ENCODE peak calls at places on chromosomes 7 and 10, in seven cellular contexts. I, V, H, D, E, G and Q are unnamed samples.

GRCh38 chr7:50557114-50557513 is 8.1 kb downstream of the DDC start:
- DNase-seq in I (no peak), V (no peak), H (no peak), D (no peak), E (no peak), G (no peak), Q (no peak)

GRCh38 chr10:22321156-22321711 is 335 bp downstream of the BMI1 start:
- DNase-seq in I (peak), V (peak), H (peak), D (peak), E (peak), G (peak), Q (peak)

GRCh38 chr10:62844280-62845011 is 28.3 kb upstream of the EGR2 start:
- DNase-seq in I (no peak), V (no peak), H (no peak), D (no peak), E (no peak), G (peak), Q (no peak)

GRCh38 chr7:46996972-46997371 is 584.9 kb downstream of the TNS3 start:
- DNase-seq in I (no peak), V (no peak), H (no peak), D (no peak), E (no peak), G (no peak), Q (no peak)

GRCh38 chr10:44517635-44518034 is 132.7 kb upstream of the CXCL12 start:
- DNase-seq in I (no peak), V (no peak), H (no peak), D (no peak), E (no peak), G (peak), Q (peak)

GRCh38 chr10:125012851-125013528 is 71.1 kb downstream of the ZRANB1 start:
- DNase-seq in I (no peak), V (no peak), H (no peak), D (no peak), E (no peak), G (no peak), Q (no peak)

GRCh38 chr7:155009570-155010157 is 6.7 kb upstream of the PAXIP1 start:
- DNase-seq in I (no peak), V (no peak), H (peak), D (no peak), E (no peak), G (peak), Q (no peak)

GRCh38 chr10:98855403-98856189 is 380.1 kb downstream of the HPSE2 start:
- DNase-seq in I (no peak), V (no peak), H (no peak), D (no peak), E (no peak), G (no peak), Q (no peak)

GRCh38 chr10:93495654-93496321 is 624 bp upstream of the CEP55 start:
- DNase-seq in I (peak), V (no peak), H (no peak), D (peak), E (no peak), G (no peak), Q (no peak)

GRCh38 chr7:115676080-115676479 is 354.5 kb downstream of the TFEC start:
- DNase-seq in I (peak), V (peak), H (no peak), D (no peak), E (no peak), G (no peak), Q (no peak)

GRCh38 chr10:45071043-45071813 is 70.5 kb downstream of the ZNF22 start:
- DNase-seq in I (no peak), V (peak), H (no peak), D (no peak), E (no peak), G (no peak), Q (no peak)

GRCh38 chr7:71131753-71132520 is at the start of gene GALNT17:
- DNase-seq in I (peak), V (no peak), H (no peak), D (no peak), E (no peak), G (no peak), Q (no peak)

GRCh38 chr7:132991615-132992587 is 90.0 kb downstream of the CHCHD3 start:
- DNase-seq in I (no peak), V (no peak), H (no peak), D (no peak), E (no peak), G (no peak), Q (peak)

GRCh38 chr10:78925800-78926319 is 142.9 kb upstream of the ZMIZ1 start:
- DNase-seq in I (no peak), V (no peak), H (no peak), D (peak), E (no peak), G (no peak), Q (no peak)

GRCh38 chr10:26448706-26449435 is 10.7 kb downstream of the APBB1IP start:
- DNase-seq in I (no peak), V (no peak), H (peak), D (no peak), E (no peak), G (peak), Q (no peak)

GRCh38 chr10:12358863-12359647 is 9.7 kb downstream of the CAMK1D start:
- DNase-seq in I (no peak), V (no peak), H (no peak), D (no peak), E (no peak), G (peak), Q (no peak)

GRCh38 chr10:76017026-76017732 is 585.8 kb downstream of the LRMDA start:
- DNase-seq in I (no peak), V (no peak), H (no peak), D (peak), E (no peak), G (no peak), Q (no peak)

GRCh38 chr7:40586197-40586596 is 451.4 kb downstream of the SUGCT start:
- DNase-seq in I (no peak), V (peak), H (no peak), D (peak), E (no peak), G (no peak), Q (no peak)